ENCODE peak calls at places on chromosomes 13 and 19, in nine cellular contexts. One of them, this sample, is unnamed.
A peak's percentile ranks its signal among the peaks of the same experiment; 100 is the strongest.

GRCh38 chr19:50998686-50999085 is 2.7 kb downstream of the KLK8 start:
- DNase-seq in fibroblast of gingiva: no peak
- DNase-seq in LoVo: no peak
- DNase-seq in NB4: no peak
- DNase-seq in pancreas: no peak
- DNase-seq in GF-D8: no peak
- DNase-seq in CD8-positive, alpha-beta memory T cell: no peak
- DNase-seq in DMS153: no peak
- DNase-seq in AG04450: no peak
- DNase-seq in this sample: no peak

GRCh38 chr13:70108276-70108845 is at the start of gene KLHL1:
- DNase-seq in fibroblast of gingiva: no peak
- DNase-seq in LoVo: no peak
- DNase-seq in NB4: no peak
- DNase-seq in pancreas: no peak
- DNase-seq in GF-D8: no peak
- DNase-seq in CD8-positive, alpha-beta memory T cell: no peak
- DNase-seq in DMS153: no peak
- DNase-seq in AG04450: no peak
- DNase-seq in this sample: no peak

GRCh38 chr19:44050740-44051653 is 839 bp upstream of the ZNF223 start:
- DNase-seq in fibroblast of gingiva: no peak
- DNase-seq in LoVo: no peak
- DNase-seq in NB4: no peak
- DNase-seq in pancreas: peak; percentile 37
- DNase-seq in GF-D8: no peak
- DNase-seq in CD8-positive, alpha-beta memory T cell: peak; percentile 13
- DNase-seq in DMS153: peak; percentile 59
- DNase-seq in AG04450: no peak
- DNase-seq in this sample: no peak

GRCh38 chr13:28557725-28558124 is 62.8 kb upstream of the FLT1 start:
- DNase-seq in fibroblast of gingiva: no peak
- DNase-seq in LoVo: no peak
- DNase-seq in NB4: no peak
- DNase-seq in pancreas: no peak
- DNase-seq in GF-D8: no peak
- DNase-seq in CD8-positive, alpha-beta memory T cell: no peak
- DNase-seq in DMS153: no peak
- DNase-seq in AG04450: peak; percentile 6
- DNase-seq in this sample: no peak

GRCh38 chr13:86608739-86609138 is 809.5 kb upstream of the SLITRK6 start:
- DNase-seq in fibroblast of gingiva: no peak
- DNase-seq in LoVo: no peak
- DNase-seq in NB4: no peak
- DNase-seq in pancreas: no peak
- DNase-seq in GF-D8: no peak
- DNase-seq in CD8-positive, alpha-beta memory T cell: no peak
- DNase-seq in DMS153: no peak
- DNase-seq in AG04450: no peak
- DNase-seq in this sample: no peak

GRCh38 chr19:40990972-40991381 is at the start of gene CYP2B6:
- DNase-seq in fibroblast of gingiva: no peak
- DNase-seq in LoVo: no peak
- DNase-seq in NB4: no peak
- DNase-seq in pancreas: no peak
- DNase-seq in GF-D8: no peak
- DNase-seq in CD8-positive, alpha-beta memory T cell: no peak
- DNase-seq in DMS153: no peak
- DNase-seq in AG04450: no peak
- DNase-seq in this sample: no peak

GRCh38 chr13:79791471-79792042 is 310.6 kb downstream of the NDFIP2 start:
- DNase-seq in fibroblast of gingiva: no peak
- DNase-seq in LoVo: no peak
- DNase-seq in NB4: no peak
- DNase-seq in pancreas: no peak
- DNase-seq in GF-D8: no peak
- DNase-seq in CD8-positive, alpha-beta memory T cell: no peak
- DNase-seq in DMS153: no peak
- DNase-seq in AG04450: no peak
- DNase-seq in this sample: no peak

GRCh38 chr19:46979103-46979769 is 40.4 kb upstream of the NPAS1 start:
- DNase-seq in fibroblast of gingiva: no peak
- DNase-seq in LoVo: no peak
- DNase-seq in NB4: no peak
- DNase-seq in pancreas: no peak
- DNase-seq in GF-D8: no peak
- DNase-seq in CD8-positive, alpha-beta memory T cell: no peak
- DNase-seq in DMS153: no peak
- DNase-seq in AG04450: no peak
- DNase-seq in this sample: no peak

GRCh38 chr13:21075303-21076264 is 14.2 kb upstream of the LATS2 start:
- DNase-seq in fibroblast of gingiva: peak; percentile 23
- DNase-seq in LoVo: no peak
- DNase-seq in NB4: peak; percentile 77
- DNase-seq in pancreas: no peak
- DNase-seq in GF-D8: peak; percentile 43
- DNase-seq in CD8-positive, alpha-beta memory T cell: no peak
- DNase-seq in DMS153: no peak
- DNase-seq in AG04450: no peak
- DNase-seq in this sample: no peak

GRCh38 chr19:46818812-46819211 is 30.4 kb upstream of the SLC1A5 start:
- DNase-seq in fibroblast of gingiva: peak; percentile 25
- DNase-seq in LoVo: no peak
- DNase-seq in NB4: peak; percentile 81
- DNase-seq in pancreas: no peak
- DNase-seq in GF-D8: no peak
- DNase-seq in CD8-positive, alpha-beta memory T cell: no peak
- DNase-seq in DMS153: no peak
- DNase-seq in AG04450: no peak
- DNase-seq in this sample: peak; percentile 65

GRCh38 chr19:52995711-52996110 is 18.0 kb upstream of the ERVV-1 start:
- DNase-seq in fibroblast of gingiva: no peak
- DNase-seq in LoVo: no peak
- DNase-seq in NB4: no peak
- DNase-seq in pancreas: no peak
- DNase-seq in GF-D8: no peak
- DNase-seq in CD8-positive, alpha-beta memory T cell: no peak
- DNase-seq in DMS153: no peak
- DNase-seq in AG04450: no peak
- DNase-seq in this sample: no peak

GRCh38 chr13:94168784-94169512 is 310.5 kb downstream of the DCT start:
- DNase-seq in fibroblast of gingiva: no peak
- DNase-seq in LoVo: no peak
- DNase-seq in NB4: no peak
- DNase-seq in pancreas: no peak
- DNase-seq in GF-D8: no peak
- DNase-seq in CD8-positive, alpha-beta memory T cell: no peak
- DNase-seq in DMS153: no peak
- DNase-seq in AG04450: no peak
- DNase-seq in this sample: no peak

GRCh38 chr19:33224694-33225457 is 774 bp downstream of the SLC7A10 start:
- DNase-seq in fibroblast of gingiva: no peak
- DNase-seq in LoVo: no peak
- DNase-seq in NB4: no peak
- DNase-seq in pancreas: peak; percentile 13
- DNase-seq in GF-D8: no peak
- DNase-seq in CD8-positive, alpha-beta memory T cell: no peak
- DNase-seq in DMS153: no peak
- DNase-seq in AG04450: no peak
- DNase-seq in this sample: no peak

GRCh38 chr19:38090561-38090960 is 133.5 kb downstream of the DPF1 start:
- DNase-seq in fibroblast of gingiva: no peak
- DNase-seq in LoVo: no peak
- DNase-seq in NB4: no peak
- DNase-seq in pancreas: peak; percentile 59
- DNase-seq in GF-D8: no peak
- DNase-seq in CD8-positive, alpha-beta memory T cell: no peak
- DNase-seq in DMS153: no peak
- DNase-seq in AG04450: no peak
- DNase-seq in this sample: no peak

GRCh38 chr13:33644607-33645543 is 173.1 kb upstream of the RFC3 start:
- DNase-seq in fibroblast of gingiva: peak; percentile 93
- DNase-seq in LoVo: no peak
- DNase-seq in NB4: peak; percentile 89
- DNase-seq in pancreas: no peak
- DNase-seq in GF-D8: peak; percentile 87
- DNase-seq in CD8-positive, alpha-beta memory T cell: no peak
- DNase-seq in DMS153: no peak
- DNase-seq in AG04450: no peak
- DNase-seq in this sample: no peak

GRCh38 chr13:52978989-52979388 is 49.6 kb upstream of the OLFM4 start:
- DNase-seq in fibroblast of gingiva: no peak
- DNase-seq in LoVo: no peak
- DNase-seq in NB4: no peak
- DNase-seq in pancreas: no peak
- DNase-seq in GF-D8: no peak
- DNase-seq in CD8-positive, alpha-beta memory T cell: no peak
- DNase-seq in DMS153: no peak
- DNase-seq in AG04450: no peak
- DNase-seq in this sample: no peak

GRCh38 chr19:43820098-43820860 is 6.8 kb upstream of the ZNF283 start:
- DNase-seq in fibroblast of gingiva: peak; percentile 34
- DNase-seq in LoVo: no peak
- DNase-seq in NB4: no peak
- DNase-seq in pancreas: no peak
- DNase-seq in GF-D8: no peak
- DNase-seq in CD8-positive, alpha-beta memory T cell: no peak
- DNase-seq in DMS153: no peak
- DNase-seq in AG04450: peak; percentile 7
- DNase-seq in this sample: no peak

GRCh38 chr19:48954595-48955307 is at the start of gene BAX:
- DNase-seq in fibroblast of gingiva: peak; percentile 92
- DNase-seq in LoVo: peak; percentile 95
- DNase-seq in NB4: peak; percentile 96
- DNase-seq in pancreas: peak; percentile 99
- DNase-seq in GF-D8: peak; percentile 75
- DNase-seq in CD8-positive, alpha-beta memory T cell: peak; percentile 70
- DNase-seq in DMS153: peak; percentile 96
- DNase-seq in AG04450: peak; percentile 87
- DNase-seq in this sample: peak; percentile 97

GRCh38 chr19:10835089-10835753 is 791 bp downstream of the TMED1 start:
- DNase-seq in fibroblast of gingiva: no peak
- DNase-seq in LoVo: no peak
- DNase-seq in NB4: peak; percentile 32
- DNase-seq in pancreas: peak; percentile 73
- DNase-seq in GF-D8: no peak
- DNase-seq in CD8-positive, alpha-beta memory T cell: no peak
- DNase-seq in DMS153: no peak
- DNase-seq in AG04450: no peak
- DNase-seq in this sample: no peak

GRCh38 chr13:112131740-112132113 is 64.8 kb downstream of the SOX1 start:
- DNase-seq in fibroblast of gingiva: no peak
- DNase-seq in LoVo: no peak
- DNase-seq in NB4: no peak
- DNase-seq in pancreas: peak; percentile 40
- DNase-seq in GF-D8: no peak
- DNase-seq in CD8-positive, alpha-beta memory T cell: no peak
- DNase-seq in DMS153: no peak
- DNase-seq in AG04450: no peak
- DNase-seq in this sample: no peak

GRCh38 chr13:27920677-27921420 is 1.0 kb downstream of the PDX1 start:
- DNase-seq in fibroblast of gingiva: no peak
- DNase-seq in LoVo: no peak
- DNase-seq in NB4: peak; percentile 62
- DNase-seq in pancreas: peak; percentile 39
- DNase-seq in GF-D8: no peak
- DNase-seq in CD8-positive, alpha-beta memory T cell: no peak
- DNase-seq in DMS153: no peak
- DNase-seq in AG04450: no peak
- DNase-seq in this sample: no peak

GRCh38 chr19:48627211-48627864 is 8.0 kb downstream of the SPHK2 start:
- DNase-seq in fibroblast of gingiva: no peak
- DNase-seq in LoVo: no peak
- DNase-seq in NB4: peak; percentile 57
- DNase-seq in pancreas: no peak
- DNase-seq in GF-D8: no peak
- DNase-seq in CD8-positive, alpha-beta memory T cell: no peak
- DNase-seq in DMS153: no peak
- DNase-seq in AG04450: no peak
- DNase-seq in this sample: peak; percentile 45

GRCh38 chr13:76823969-76824368 is 62.2 kb downstream of the KCTD12 start:
- DNase-seq in fibroblast of gingiva: no peak
- DNase-seq in LoVo: no peak
- DNase-seq in NB4: no peak
- DNase-seq in pancreas: no peak
- DNase-seq in GF-D8: no peak
- DNase-seq in CD8-positive, alpha-beta memory T cell: no peak
- DNase-seq in DMS153: no peak
- DNase-seq in AG04450: no peak
- DNase-seq in this sample: no peak

GRCh38 chr13:73417012-73417615 is 358.3 kb downstream of the KLF5 start:
- DNase-seq in fibroblast of gingiva: no peak
- DNase-seq in LoVo: no peak
- DNase-seq in NB4: peak; percentile 34
- DNase-seq in pancreas: no peak
- DNase-seq in GF-D8: no peak
- DNase-seq in CD8-positive, alpha-beta memory T cell: no peak
- DNase-seq in DMS153: no peak
- DNase-seq in AG04450: no peak
- DNase-seq in this sample: peak; percentile 40

GRCh38 chr19:46862974-46863632 is 2.3 kb downstream of the ARHGAP35 start:
- DNase-seq in fibroblast of gingiva: no peak
- DNase-seq in LoVo: no peak
- DNase-seq in NB4: peak; percentile 86
- DNase-seq in pancreas: no peak
- DNase-seq in GF-D8: no peak
- DNase-seq in CD8-positive, alpha-beta memory T cell: no peak
- DNase-seq in DMS153: no peak
- DNase-seq in AG04450: no peak
- DNase-seq in this sample: no peak

GRCh38 chr13:74288361-74288911 is 154.2 kb upstream of the KLF12 start:
- DNase-seq in fibroblast of gingiva: no peak
- DNase-seq in LoVo: peak; percentile 19
- DNase-seq in NB4: no peak
- DNase-seq in pancreas: peak; percentile 24
- DNase-seq in GF-D8: no peak
- DNase-seq in CD8-positive, alpha-beta memory T cell: peak; percentile 29
- DNase-seq in DMS153: peak; percentile 74
- DNase-seq in AG04450: no peak
- DNase-seq in this sample: no peak

This sample was measured in HT1080.